ENCODE peak calls at places on chromosomes 12 and 14, in six cellular contexts. U is type B pancreatic cell; M is central memory CD4-positive, alpha-beta T cell; C is neural crest cell; V is RPMI8226; I is nucleus accumbens. W is an unnamed sample.

GRCh38 chr12:44511289-44511688 is 364.8 kb downstream of the NELL2 start:
- DNase-seq in U (no peak), M (no peak), C (no peak), V (no peak), I (no peak), W (no peak)

GRCh38 chr14:36988568-36988967 is 183.8 kb downstream of the SLC25A21 start:
- DNase-seq in U (no peak), M (no peak), C (no peak), V (no peak), I (no peak), W (no peak)

GRCh38 chr12:130075497-130076076 is 86.7 kb upstream of the FZD10 start:
- DNase-seq in U (no peak), M (no peak), C (no peak), V (no peak), I (no peak), W (no peak)

GRCh38 chr12:80813820-80814219 is 97.1 kb downstream of the MYF5 start:
- DNase-seq in U (no peak), M (no peak), C (no peak), V (no peak), I (no peak), W (no peak)

GRCh38 chr12:91985002-91985767 is 160.5 kb downstream of the BTG1 start:
- DNase-seq in U (no peak), M (no peak), C (no peak), V (no peak), I (no peak), W (peak)

GRCh38 chr12:44317651-44318126 is 481.8 kb downstream of the TMEM117 start:
- DNase-seq in U (no peak), M (no peak), C (no peak), V (peak), I (no peak), W (no peak)

GRCh38 chr14:35855886-35856481 is 29.8 kb downstream of the BRMS1L start:
- DNase-seq in U (no peak), M (no peak), C (no peak), V (peak), I (no peak), W (no peak)

GRCh38 chr12:94795053-94795452 is 144.7 kb upstream of the TMCC3 start:
- DNase-seq in U (no peak), M (no peak), C (no peak), V (no peak), I (no peak), W (no peak)

GRCh38 chr12:69685810-69686209 is 13.3 kb downstream of the BEST3 start:
- DNase-seq in U (no peak), M (no peak), C (no peak), V (no peak), I (no peak), W (no peak)

GRCh38 chr12:54282949-54283593 is 2.5 kb downstream of the HNRNPA1 start:
- DNase-seq in U (no peak), M (no peak), C (no peak), V (no peak), I (no peak), W (peak)

GRCh38 chr12:87127272-87127671 is 871.1 kb upstream of the MGAT4C start:
- DNase-seq in U (no peak), M (no peak), C (no peak), V (no peak), I (no peak), W (no peak)

GRCh38 chr14:68961781-68962584 is 17.1 kb downstream of the ACTN1 start:
- DNase-seq in U (no peak), M (no peak), C (no peak), V (no peak), I (peak), W (no peak)

GRCh38 chr12:26680724-26681455 is 152.1 kb downstream of the ITPR2 start:
- DNase-seq in U (no peak), M (no peak), C (no peak), V (no peak), I (no peak), W (no peak)

GRCh38 chr12:104002686-104003085 is 37.0 kb downstream of the TDG start:
- DNase-seq in U (no peak), M (no peak), C (no peak), V (no peak), I (no peak), W (no peak)

GRCh38 chr12:96368233-96368632 is 32.0 kb downstream of the CDK17 start:
- DNase-seq in U (no peak), M (no peak), C (no peak), V (peak), I (peak), W (no peak)

GRCh38 chr12:31020385-31021166 is 53.1 kb upstream of the DDX11 start:
- DNase-seq in U (peak), M (no peak), C (no peak), V (no peak), I (no peak), W (no peak)

GRCh38 chr14:28382460-28383220 is 383.9 kb upstream of the FOXG1 start:
- DNase-seq in U (no peak), M (no peak), C (no peak), V (no peak), I (no peak), W (no peak)

GRCh38 chr14:60061371-60061770 is 30.4 kb upstream of the PCNX4 start:
- DNase-seq in U (no peak), M (no peak), C (no peak), V (no peak), I (no peak), W (no peak)

GRCh38 chr14:66233571-66233970 is 252.6 kb upstream of the CCDC196 start:
- DNase-seq in U (no peak), M (no peak), C (no peak), V (no peak), I (no peak), W (no peak)

GRCh38 chr12:69351462-69352236 is 3.5 kb downstream of the LYZ start:
- DNase-seq in U (no peak), M (no peak), C (no peak), V (no peak), I (no peak), W (no peak)

GRCh38 chr14:98181768-98182167 is 1090.2 kb downstream of the BCL11B start:
- DNase-seq in U (no peak), M (no peak), C (no peak), V (no peak), I (no peak), W (no peak)

GRCh38 chr12:60394680-60395079 is 798.9 kb downstream of the SLC16A7 start:
- DNase-seq in U (no peak), M (no peak), C (no peak), V (no peak), I (no peak), W (no peak)

GRCh38 chr12:40175045-40175444 is 49.8 kb upstream of the LRRK2 start:
- DNase-seq in U (no peak), M (no peak), C (no peak), V (no peak), I (no peak), W (no peak)

GRCh38 chr14:35331605-35332516 is 39.7 kb downstream of the PSMA6 start:
- DNase-seq in U (peak), M (no peak), C (no peak), V (no peak), I (no peak), W (no peak)

GRCh38 chr12:17076335-17076734 is 470.4 kb upstream of the LMO3 start:
- DNase-seq in U (no peak), M (no peak), C (no peak), V (no peak), I (no peak), W (no peak)